ENCODE peak calls at places on chromosomes 13 and 19, in four cellular contexts. Z is Caco-2, X is cardiac muscle cell, O is foreskin fibroblast. W is an unnamed sample.

GRCh38 chr13:75415720-75416119 is 66.2 kb downstream of the TBC1D4 start:
- DNase-seq in Z (no peak), O (peak; percentile 88), X (peak; percentile 83), W (no peak)

GRCh38 chr13:105920375-105920774 is 615.1 kb downstream of the EFNB2 start:
- DNase-seq in X (peak; percentile 25), O (peak; percentile 92), Z (no peak), W (no peak)

GRCh38 chr13:22114630-22115311 is 443.9 kb downstream of the FGF9 start:
- DNase-seq in O (no peak), X (peak; percentile 0), Z (no peak), W (no peak)

GRCh38 chr13:41244555-41244954 is 18.8 kb downstream of the MTRF1 start:
- DNase-seq in O (peak; percentile 54), Z (no peak), X (peak; percentile 5), W (no peak)

GRCh38 chr19:49761625-49762311 is 1.3 kb downstream of the TSKS start:
- DNase-seq in Z (no peak), X (peak; percentile 81), O (peak; percentile 73), W (no peak)

GRCh38 chr19:32372726-32373613 is 27.6 kb downstream of the ZNF507 start:
- DNase-seq in X (no peak), O (peak; percentile 59), Z (peak; percentile 73), W (no peak)

GRCh38 chr13:33276581-33276980 is 9.0 kb downstream of the STARD13 start:
- DNase-seq in Z (no peak), O (no peak), X (peak; percentile 69), W (no peak)

GRCh38 chr19:17312481-17313113 is 3.2 kb downstream of the DDA1 start:
- DNase-seq in O (no peak), Z (no peak), X (no peak), W (no peak)

GRCh38 chr13:61030445-61030844 is 385.2 kb downstream of the PCDH20 start:
- DNase-seq in O (no peak), X (no peak), Z (no peak), W (no peak)

GRCh38 chr19:21322528-21322927 is 6.7 kb downstream of the ZNF708 start:
- DNase-seq in O (no peak), Z (no peak), X (peak; percentile 64), W (no peak)

GRCh38 chr19:55638864-55639359 is 1.9 kb upstream of the ZNF580 start:
- DNase-seq in Z (peak; percentile 78), X (peak; percentile 41), O (peak; percentile 48), W (peak; percentile 60)

GRCh38 chr13:99197257-99197651 is 3.4 kb upstream of the UBAC2 start:
- DNase-seq in X (no peak), Z (no peak), O (no peak), W (no peak)

GRCh38 chr19:50708179-50708879 is 11.3 kb downstream of the SHANK1 start:
- DNase-seq in X (no peak), Z (no peak), O (no peak), W (no peak)

GRCh38 chr19:8116437-8117293 is 32.7 kb downstream of the FBN3 start:
- DNase-seq in X (no peak), O (no peak), Z (no peak), W (peak; percentile 44)

GRCh38 chr13:103663996-103664395 is 597.8 kb upstream of the SLC10A2 start:
- DNase-seq in Z (no peak), X (no peak), O (no peak), W (no peak)

GRCh38 chr19:898663-899062 is 5.4 kb downstream of the RNU6-9 start:
- DNase-seq in X (no peak), O (no peak), Z (no peak), W (no peak)

GRCh38 chr13:81658598-81659370 is 1317.9 kb upstream of the SPRY2 start:
- DNase-seq in Z (no peak), O (no peak), X (no peak), W (no peak)

GRCh38 chr13:98054301-98054700 is 88.6 kb upstream of the FARP1 start:
- DNase-seq in Z (no peak), X (no peak), O (no peak), W (no peak)

GRCh38 chr13:109155301-109155761 is 525.9 kb downstream of the MYO16 start:
- DNase-seq in Z (no peak), X (peak; percentile 64), O (no peak), W (no peak)

GRCh38 chr19:38173324-38174041 is 50.5 kb downstream of the DPF1 start:
- DNase-seq in O (peak; percentile 78), Z (no peak), X (no peak), W (no peak)

GRCh38 chr13:111947026-111947810 is 119.7 kb upstream of the SOX1 start:
- DNase-seq in Z (no peak), O (no peak), X (no peak), W (no peak)

GRCh38 chr13:111948281-111948680 is 118.7 kb upstream of the SOX1 start:
- DNase-seq in O (no peak), Z (no peak), X (no peak), W (no peak)

GRCh38 chr13:111949311-111949710 is 117.6 kb upstream of the SOX1 start:
- DNase-seq in X (no peak), O (no peak), Z (no peak), W (no peak)

GRCh38 chr13:111947876-111948275 is 119.1 kb upstream of the SOX1 start:
- DNase-seq in Z (no peak), X (no peak), O (no peak), W (no peak)

DNA sequence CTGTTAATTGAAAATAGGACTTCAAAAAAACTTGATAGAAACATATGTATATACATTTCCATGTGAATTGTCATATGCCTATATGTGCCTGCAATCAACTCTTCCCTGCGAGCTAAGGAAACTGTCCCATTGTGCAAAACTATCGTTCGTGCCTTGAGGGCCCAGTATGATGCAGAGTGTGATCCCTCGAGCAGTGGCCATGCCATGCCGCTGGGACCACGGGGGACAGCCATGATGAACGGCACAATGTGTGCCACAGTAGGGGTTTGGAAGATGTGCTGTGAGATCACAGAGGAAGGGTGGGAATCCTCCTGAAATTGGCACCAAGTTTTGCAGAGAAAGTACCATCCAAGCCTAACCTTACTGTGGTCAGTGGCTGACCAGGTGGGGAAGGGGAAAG is 118.1 kb upstream of the SOX1 start:
- DNase-seq in X (no peak), Z (no peak), O (no peak), W (no peak)
- TF ChIP-seq CTCF in X (no peak), Z (no peak), O (no peak), W (no peak)

GRCh38 chr19:10230155-10230903 is 802 bp downstream of the S1PR2 start:
- DNase-seq in O (peak; percentile 73), Z (peak; percentile 53), X (peak; percentile 75), W (peak; percentile 15)
- TF ChIP-seq CTCF in O (peak; percentile 8), Z (peak; percentile 6), X (no peak), W (no peak)

DNA sequence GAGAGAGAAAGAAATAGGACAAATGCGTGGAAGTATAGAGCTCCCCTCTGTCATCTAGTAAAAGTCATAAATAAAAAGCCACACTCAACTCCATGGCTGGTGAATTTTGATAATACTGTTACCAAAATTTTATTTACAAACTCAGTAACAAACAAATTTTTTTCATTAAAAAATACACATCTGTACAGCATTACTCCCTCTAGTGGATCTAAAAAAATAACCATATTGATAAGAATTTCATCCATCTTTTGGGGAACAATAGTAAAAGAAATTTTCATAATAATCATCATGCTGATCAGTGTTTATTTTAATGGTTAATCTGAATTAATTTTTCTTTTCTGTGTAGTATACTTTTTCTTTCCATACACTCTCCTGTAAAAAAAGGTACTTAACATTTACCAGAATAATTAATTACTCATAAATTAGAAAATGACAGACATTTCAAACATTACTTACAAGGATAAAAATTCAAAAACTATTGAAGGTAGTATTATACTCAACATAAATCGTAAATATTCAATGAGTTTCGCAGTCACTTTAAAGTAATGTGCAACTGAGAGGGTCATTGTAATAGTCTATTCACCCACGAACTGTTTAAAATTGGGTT is 173.5 kb upstream of the LSM14A start:
- DNase-seq in O (peak; percentile 9), Z (no peak), X (peak; percentile 13), W (no peak)
- TF ChIP-seq CTCF in O (peak; percentile 18), Z (peak; percentile 32), X (peak; percentile 47), W (peak; percentile 32)

GRCh38 chr19:12792853-12793289 is 1.6 kb downstream of the JUNB start:
- DNase-seq in O (no peak), X (no peak), Z (no peak), W (no peak)

GRCh38 chr19:12792048-12792852 is 964 bp downstream of the JUNB start:
- DNase-seq in Z (peak; percentile 76), X (peak; percentile 67), O (peak; percentile 73), W (peak; percentile 49)

GRCh38 chr19:12790628-12791344 is 500 bp upstream of the JUNB start:
- DNase-seq in O (peak; percentile 32), X (peak; percentile 23), Z (no peak), W (no peak)

GRCh38 chr19:12789904-12790619 is 1.2 kb upstream of the JUNB start:
- DNase-seq in Z (peak; percentile 95), O (peak; percentile 99), X (peak; percentile 99), W (peak; percentile 95)

DNA sequence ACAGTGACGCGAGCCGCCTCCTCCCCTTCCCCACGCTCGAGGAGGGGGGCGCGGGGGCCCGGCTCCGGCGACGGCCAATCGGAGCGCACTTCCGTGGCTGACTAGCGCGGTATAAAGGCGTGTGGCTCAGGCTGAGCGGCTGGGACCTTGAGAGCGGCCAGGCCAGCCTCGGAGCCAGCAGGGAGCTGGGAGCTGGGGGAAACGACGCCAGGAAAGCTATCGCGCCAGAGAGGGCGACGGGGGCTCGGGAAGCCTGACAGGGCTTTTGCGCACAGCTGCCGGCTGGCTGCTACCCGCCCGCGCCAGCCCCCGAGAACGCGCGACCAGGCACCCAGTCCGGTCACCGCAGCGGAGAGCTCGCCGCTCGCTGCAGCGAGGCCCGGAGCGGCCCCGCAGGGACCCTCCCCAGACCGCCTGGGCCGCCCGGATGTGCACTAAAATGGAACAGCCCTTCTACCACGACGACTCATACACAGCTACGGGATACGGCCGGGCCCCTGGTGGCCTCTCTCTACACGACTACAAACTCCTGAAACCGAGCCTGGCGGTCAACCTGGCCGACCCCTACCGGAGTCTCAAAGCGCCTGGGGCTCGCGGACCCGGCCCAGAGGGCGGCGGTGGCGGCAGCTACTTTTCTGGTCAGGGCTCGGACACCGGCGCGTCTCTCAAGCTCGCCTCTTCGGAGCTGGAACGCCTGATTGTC is at the start of gene JUNB:
- DNase-seq in X (peak; percentile 99), Z (peak; percentile 94), O (peak; percentile 99), W (peak; percentile 95)
- TF ChIP-seq CTCF in X (no peak), Z (no peak), O (no peak), W (no peak)

GRCh38 chr19:3732108-3732507 is 23.9 kb downstream of the TJP3 start:
- DNase-seq in O (no peak), X (no peak), Z (no peak), W (no peak)
- TF ChIP-seq CTCF in O (no peak), X (no peak), Z (no peak), W (no peak)

W was measured in Calu3.